ENCODE peak calls at places on chromosomes 5 and 9, in four cellular contexts. P is posterior vena cava, L is SW480, N is nephron progenitor cell. Y is an unnamed sample.

GRCh38 chr5:128038641-128039040 is 44.9 kb upstream of the SLC12A2 start:
- DNase-seq in L (peak), P (no peak), N (no peak), Y (no peak)

GRCh38 chr9:79868532-79869189 is 296.9 kb downstream of the TLE4 start:
- DNase-seq in L (no peak), P (no peak), N (no peak), Y (no peak)

GRCh38 chr5:107513337-107514125 is 157.2 kb downstream of the EFNA5 start:
- DNase-seq in N (no peak), P (no peak), L (no peak), Y (no peak)

GRCh38 chr5:150142189-150142788 is 13.4 kb downstream of the PDGFRB start:
- DNase-seq in L (no peak), P (no peak), N (no peak), Y (no peak)

GRCh38 chr9:21567926-21568325 is 85.8 kb upstream of the IFNE start:
- DNase-seq in N (no peak), P (no peak), L (no peak), Y (no peak)

GRCh38 chr5:80245986-80246781 is 9.7 kb downstream of the SERINC5 start:
- DNase-seq in P (no peak), N (no peak), L (peak), Y (no peak)

GRCh38 chr5:140245354-140245753 is 57.5 kb downstream of the PFDN1 start:
- DNase-seq in P (no peak), N (no peak), L (no peak), Y (peak)

GRCh38 chr9:125343518-125344284 is 82.1 kb downstream of the GAPVD1 start:
- DNase-seq in N (no peak), L (no peak), P (no peak), Y (no peak)

GRCh38 chr5:17679597-17680187 is 45.4 kb downstream of the TAF11L14 start:
- DNase-seq in N (no peak), L (peak), P (no peak), Y (no peak)

GRCh38 chr9:93686880-93687236 is 110.5 kb downstream of the PHF2 start:
- DNase-seq in P (no peak), N (no peak), L (no peak), Y (no peak)

Y was measured in sigmoid colon.